ENCODE peak calls at places on chromosome 2, in four cellular contexts. H, W, P and Y are unnamed samples.

GRCh38 chr2:16142383-16143361 is 202.3 kb downstream of the MYCN start:
- DNase-seq in W (no peak), P (peak; percentile 21), H (no peak), Y (no peak)

GRCh38 chr2:16722677-16723076 is 57.0 kb upstream of the CYRIA start:
- DNase-seq in W (no peak), H (peak; percentile 14), P (no peak), Y (no peak)

GRCh38 chr2:42117923-42118758 is 51.0 kb upstream of the EML4 start:
- DNase-seq in H (peak; percentile 59), W (no peak), P (no peak), Y (peak; percentile 59)

GRCh38 chr2:111618577-111618930 is 265.4 kb downstream of the ANAPC1 start:
- DNase-seq in H (no peak), W (no peak), P (no peak), Y (peak; percentile 52)

GRCh38 chr2:15942711-15943345 is 2.5 kb downstream of the MYCN start:
- DNase-seq in H (no peak), W (no peak), P (no peak), Y (no peak)

GRCh38 chr2:219279916-219280516 is 850 bp downstream of the DNAJB2 start:
- DNase-seq in P (no peak), H (no peak), W (no peak), Y (no peak)

GRCh38 chr2:161761160-161761559 is 136.9 kb downstream of the SLC4A10 start:
- DNase-seq in H (no peak), P (no peak), W (no peak), Y (no peak)

GRCh38 chr2:232549655-232550350 is 554 bp downstream of the TIGD1 start:
- DNase-seq in W (no peak), H (peak; percentile 15), P (no peak), Y (peak; percentile 17)

GRCh38 chr2:100482741-100483140 is 12.5 kb downstream of the NMS start:
- DNase-seq in W (no peak), H (peak; percentile 5), P (no peak), Y (no peak)

GRCh38 chr2:43525506-43525905 is 70.3 kb downstream of the THADA start:
- DNase-seq in P (no peak), H (no peak), W (no peak), Y (no peak)

GRCh38 chr2:44598731-44599529 is 237.2 kb downstream of the CAMKMT start:
- DNase-seq in H (no peak), P (no peak), W (no peak), Y (peak; percentile 13)

GRCh38 chr2:233974530-233975071 is 57.4 kb downstream of the TRPM8 start:
- DNase-seq in P (peak; percentile 71), W (peak; percentile 80), H (peak; percentile 85), Y (peak; percentile 98)

GRCh38 chr2:206069417-206069816 is 16.6 kb downstream of the INO80D start:
- DNase-seq in H (no peak), W (no peak), P (no peak), Y (no peak)

GRCh38 chr2:69157441-69157840 is 144.5 kb downstream of the ANTXR1 start:
- DNase-seq in W (no peak), H (no peak), P (no peak), Y (no peak)

GRCh38 chr2:69152847-69153246 is 139.9 kb downstream of the ANTXR1 start:
- DNase-seq in H (no peak), P (no peak), W (no peak), Y (no peak)

GRCh38 chr2:69159988-69160387 is 147.0 kb downstream of the ANTXR1 start:
- DNase-seq in H (no peak), P (peak; percentile 13), W (peak; percentile 85), Y (peak; percentile 91)

GRCh38 chr2:69154031-69154430 is 141.1 kb downstream of the ANTXR1 start:
- DNase-seq in P (peak; percentile 32), H (peak; percentile 90), W (no peak), Y (peak; percentile 42)

GRCh38 chr2:69156624-69157023 is 143.6 kb downstream of the ANTXR1 start:
- DNase-seq in H (no peak), W (no peak), P (no peak), Y (no peak)
- TF ChIP-seq CTCF in H (no peak), W (no peak), P (no peak), Y (no peak)

DNA sequence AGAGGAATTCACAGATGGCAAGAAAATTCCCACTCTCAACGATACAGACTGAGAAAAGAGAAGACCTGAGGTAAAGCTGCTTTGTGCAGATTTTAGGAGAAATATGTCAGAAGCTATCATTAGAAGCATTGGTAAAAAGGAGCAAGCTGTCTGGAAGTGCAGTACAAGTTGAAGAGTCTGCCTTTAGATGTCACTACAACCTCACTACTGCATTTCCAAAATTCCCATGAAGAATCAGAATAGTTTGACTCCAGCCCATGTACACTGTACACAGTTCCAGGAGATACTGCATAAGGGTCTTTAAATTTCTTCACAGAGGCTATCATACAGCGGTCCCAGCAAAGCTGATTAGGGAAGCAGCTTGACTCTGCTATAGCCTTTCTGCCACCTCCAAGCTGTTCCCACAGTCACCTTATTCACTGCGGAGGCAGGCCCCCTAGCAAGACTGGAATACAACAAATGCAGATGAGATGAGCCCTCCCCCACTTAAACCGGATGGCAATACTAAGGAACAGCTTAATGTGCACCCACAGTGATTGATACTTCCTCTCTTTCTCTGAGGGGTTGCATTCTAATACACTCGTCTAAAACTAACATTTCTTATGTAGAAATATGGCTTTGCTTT is 527.4 kb downstream of the TMEM182 start:
- DNase-seq in W (no peak), P (no peak), H (peak; percentile 1), Y (peak; percentile 10)
- TF ChIP-seq CTCF in W (no peak), P (peak; percentile 54), H (no peak), Y (peak; percentile 11)

GRCh38 chr2:119846021-119846420 is 86.3 kb downstream of the PTPN4 start:
- DNase-seq in H (no peak), W (no peak), P (no peak), Y (no peak)
- TF ChIP-seq CTCF in H (no peak), W (no peak), P (no peak), Y (no peak)

GRCh38 chr2:55232084-55232862 is at the start of the genes CLHC1 and RPS27A:
- DNase-seq in W (peak; percentile 95), H (peak; percentile 98), P (peak; percentile 94), Y (peak; percentile 97)
- TF ChIP-seq CTCF in W (no peak), H (no peak), P (no peak), Y (no peak)

DNA sequence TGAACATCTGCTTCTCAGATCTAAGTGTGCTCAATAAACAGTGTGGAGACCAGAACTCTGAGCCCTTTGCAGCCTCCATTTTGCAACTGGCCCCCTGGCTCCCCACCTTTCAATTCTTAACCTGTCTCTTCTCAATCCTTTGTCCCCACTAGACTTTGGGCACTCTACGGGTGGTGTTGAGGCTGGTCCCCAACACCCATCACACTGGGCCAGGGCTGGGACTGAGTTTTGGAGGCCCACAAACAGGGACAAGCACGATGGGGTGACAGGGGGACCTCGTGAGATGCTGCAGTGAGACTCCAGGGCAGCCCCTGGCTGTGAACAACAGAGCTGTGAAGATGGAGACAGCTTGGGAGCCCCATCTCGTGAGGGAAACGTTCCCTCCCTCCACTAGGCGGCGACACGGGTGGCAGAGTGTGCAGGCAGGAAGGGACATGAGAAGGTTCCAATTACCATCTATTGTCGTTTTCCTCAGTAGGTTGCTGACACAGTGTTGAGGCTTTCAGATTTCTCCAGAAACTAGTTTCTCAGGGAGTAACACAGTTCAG is 1.2 kb downstream of the ANKMY1 start:
- DNase-seq in P (peak; percentile 41), W (no peak), H (peak; percentile 66), Y (peak; percentile 67)
- TF ChIP-seq CTCF in P (peak; percentile 19), W (peak; percentile 40), H (peak; percentile 76), Y (peak; percentile 48)

GRCh38 chr2:10792660-10793400 is 19.8 kb downstream of the PDIA6 start:
- DNase-seq in W (no peak), H (no peak), P (no peak), Y (no peak)
- TF ChIP-seq CTCF in W (no peak), H (no peak), P (no peak), Y (no peak)

GRCh38 chr2:146677280-146677679 is 1167.5 kb upstream of the ACVR2A start:
- DNase-seq in H (peak; percentile 28), P (no peak), W (peak; percentile 2), Y (peak; percentile 17)
- TF ChIP-seq CTCF in H (peak; percentile 59), P (no peak), W (no peak), Y (no peak)

DNA sequence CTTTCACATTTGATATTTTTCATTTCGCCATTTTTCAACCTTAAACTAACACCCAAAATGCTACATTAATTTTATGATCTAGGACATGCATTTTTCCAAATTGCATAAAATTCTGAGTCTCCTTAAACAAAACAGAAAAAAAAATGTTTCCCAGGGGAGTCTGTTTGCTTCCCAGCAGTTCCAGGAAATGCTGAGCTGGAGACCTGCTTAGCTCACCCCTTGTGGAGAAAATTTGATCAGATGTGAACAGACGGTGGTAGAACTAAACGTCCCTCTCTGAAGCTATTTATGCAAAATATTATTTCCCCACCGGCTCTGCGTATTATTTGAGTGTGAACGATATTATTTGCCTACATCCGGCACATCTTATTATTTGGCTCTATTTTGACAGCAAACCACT is 74.9 kb upstream of the AGAP1 start:
- DNase-seq in W (no peak), H (peak; percentile 43), P (no peak), Y (no peak)
- TF ChIP-seq CTCF in W (no peak), H (peak; percentile 20), P (no peak), Y (no peak)

GRCh38 chr2:143515318-143515717 is 386.1 kb downstream of the ARHGAP15 start:
- DNase-seq in W (no peak), P (no peak), H (no peak), Y (no peak)
- TF ChIP-seq CTCF in W (no peak), P (no peak), H (no peak), Y (no peak)